ENCODE peak calls at places on chromosomes 2 and 18, in five cellular contexts. One of them, this sample, is unnamed.

GRCh38 chr18:77068321-77068841 is 64.2 kb downstream of the MBP start:
- DNase-seq in right cardiac atrium: no peak
- DNase-seq in spleen: peak; percentile 80
- DNase-seq in OCI-LY7: no peak
- DNase-seq in pancreas: no peak
- DNase-seq in this sample: no peak

GRCh38 chr2:211174631-211175030 is 618.2 kb downstream of the CPS1 start:
- DNase-seq in right cardiac atrium: no peak
- DNase-seq in spleen: no peak
- DNase-seq in OCI-LY7: no peak
- DNase-seq in pancreas: no peak
- DNase-seq in this sample: no peak

GRCh38 chr2:162198239-162198638 is 45.0 kb downstream of the FAP start:
- DNase-seq in right cardiac atrium: no peak
- DNase-seq in spleen: no peak
- DNase-seq in OCI-LY7: no peak
- DNase-seq in pancreas: no peak
- DNase-seq in this sample: no peak

GRCh38 chr2:199348871-199349270 is 108.9 kb downstream of the SATB2 start:
- DNase-seq in right cardiac atrium: no peak
- DNase-seq in spleen: no peak
- DNase-seq in OCI-LY7: no peak
- DNase-seq in pancreas: no peak
- DNase-seq in this sample: no peak

GRCh38 chr18:55748227-55748738 is 160.3 kb upstream of the TCF4 start:
- DNase-seq in right cardiac atrium: no peak
- DNase-seq in spleen: no peak
- DNase-seq in OCI-LY7: no peak
- DNase-seq in pancreas: no peak
- DNase-seq in this sample: no peak

GRCh38 chr2:127541849-127542630 is 6.6 kb downstream of the MYO7B start:
- DNase-seq in right cardiac atrium: peak; percentile 61
- DNase-seq in spleen: no peak
- DNase-seq in OCI-LY7: no peak
- DNase-seq in pancreas: no peak
- DNase-seq in this sample: no peak

GRCh38 chr2:21411796-21412195 is 288.0 kb downstream of the TDRD15 start:
- DNase-seq in right cardiac atrium: no peak
- DNase-seq in spleen: no peak
- DNase-seq in OCI-LY7: no peak
- DNase-seq in pancreas: no peak
- DNase-seq in this sample: no peak

GRCh38 chr2:26455037-26455800 is 22.7 kb downstream of the OTOF start:
- DNase-seq in right cardiac atrium: no peak
- DNase-seq in spleen: peak; percentile 78
- DNase-seq in OCI-LY7: no peak
- DNase-seq in pancreas: no peak
- DNase-seq in this sample: peak; percentile 82

GRCh38 chr18:8830067-8831060 is 125.0 kb downstream of the MTCL1 start:
- DNase-seq in right cardiac atrium: no peak
- DNase-seq in spleen: no peak
- DNase-seq in OCI-LY7: no peak
- DNase-seq in pancreas: no peak
- DNase-seq in this sample: no peak

GRCh38 chr18:7778181-7778580 is 211.1 kb downstream of the PTPRM start:
- DNase-seq in right cardiac atrium: no peak
- DNase-seq in spleen: no peak
- DNase-seq in OCI-LY7: no peak
- DNase-seq in pancreas: no peak
- DNase-seq in this sample: no peak

GRCh38 chr2:174575124-174575776 is 22.4 kb downstream of the WIPF1 start:
- DNase-seq in right cardiac atrium: no peak
- DNase-seq in spleen: no peak
- DNase-seq in OCI-LY7: no peak
- DNase-seq in pancreas: no peak
- DNase-seq in this sample: no peak

GRCh38 chr18:49025767-49026500 is 75.2 kb upstream of the SMAD7 start:
- DNase-seq in right cardiac atrium: no peak
- DNase-seq in spleen: peak; percentile 54
- DNase-seq in OCI-LY7: no peak
- DNase-seq in pancreas: no peak
- DNase-seq in this sample: peak; percentile 72

GRCh38 chr2:50480507-50480906 is 551.4 kb downstream of the NRXN1 start:
- DNase-seq in right cardiac atrium: no peak
- DNase-seq in spleen: no peak
- DNase-seq in OCI-LY7: peak; percentile 71
- DNase-seq in pancreas: no peak
- DNase-seq in this sample: no peak

GRCh38 chr2:175600024-175600831 is 401.8 kb downstream of the LNPK start:
- DNase-seq in right cardiac atrium: peak; percentile 24
- DNase-seq in spleen: no peak
- DNase-seq in OCI-LY7: no peak
- DNase-seq in pancreas: peak; percentile 5
- DNase-seq in this sample: no peak

GRCh38 chr18:22489694-22490093 is 72.0 kb upstream of the CTAGE1 start:
- DNase-seq in right cardiac atrium: no peak
- DNase-seq in spleen: no peak
- DNase-seq in OCI-LY7: no peak
- DNase-seq in pancreas: peak; percentile 48
- DNase-seq in this sample: no peak

GRCh38 chr18:74440808-74441427 is 16.2 kb downstream of the DIPK1C start:
- DNase-seq in right cardiac atrium: no peak
- DNase-seq in spleen: no peak
- DNase-seq in OCI-LY7: no peak
- DNase-seq in pancreas: no peak
- DNase-seq in this sample: no peak

GRCh38 chr18:79400091-79400590 is 4.4 kb downstream of the NFATC1 start:
- DNase-seq in right cardiac atrium: peak; percentile 80
- DNase-seq in spleen: peak; percentile 93
- DNase-seq in OCI-LY7: peak; percentile 70
- DNase-seq in pancreas: peak; percentile 43
- DNase-seq in this sample: no peak

GRCh38 chr2:232576995-232577394 is 26.5 kb downstream of the EIF4E2 start:
- DNase-seq in right cardiac atrium: no peak
- DNase-seq in spleen: no peak
- DNase-seq in OCI-LY7: no peak
- DNase-seq in pancreas: no peak
- DNase-seq in this sample: no peak

GRCh38 chr18:2994603-2995432 is 18.1 kb downstream of the LPIN2 start:
- DNase-seq in right cardiac atrium: peak; percentile 46
- DNase-seq in spleen: peak; percentile 88
- DNase-seq in OCI-LY7: peak; percentile 69
- DNase-seq in pancreas: no peak
- DNase-seq in this sample: no peak

GRCh38 chr2:77767388-77768076 is 245.4 kb upstream of the LRRTM4 start:
- DNase-seq in right cardiac atrium: no peak
- DNase-seq in spleen: no peak
- DNase-seq in OCI-LY7: no peak
- DNase-seq in pancreas: no peak
- DNase-seq in this sample: no peak

GRCh38 chr2:181916726-181917377 is 25.3 kb downstream of the ITPRID2 start:
- DNase-seq in right cardiac atrium: no peak
- DNase-seq in spleen: no peak
- DNase-seq in OCI-LY7: no peak
- DNase-seq in pancreas: no peak
- DNase-seq in this sample: no peak

GRCh38 chr2:45170191-45170975 is 161.1 kb upstream of the SIX2 start:
- DNase-seq in right cardiac atrium: no peak
- DNase-seq in spleen: no peak
- DNase-seq in OCI-LY7: no peak
- DNase-seq in pancreas: no peak
- DNase-seq in this sample: no peak

GRCh38 chr2:75560768-75561565 is at the start of gene EVA1A:
- DNase-seq in right cardiac atrium: no peak
- DNase-seq in spleen: no peak
- DNase-seq in OCI-LY7: no peak
- DNase-seq in pancreas: peak; percentile 89
- DNase-seq in this sample: peak; percentile 84

GRCh38 chr2:198004921-198005829 is 200.8 kb downstream of the PLCL1 start:
- DNase-seq in right cardiac atrium: no peak
- DNase-seq in spleen: no peak
- DNase-seq in OCI-LY7: no peak
- DNase-seq in pancreas: no peak
- DNase-seq in this sample: no peak

GRCh38 chr18:4510709-4511108 is 55.6 kb upstream of the DLGAP1 start:
- DNase-seq in right cardiac atrium: no peak
- DNase-seq in spleen: no peak
- DNase-seq in OCI-LY7: peak; percentile 4
- DNase-seq in pancreas: no peak
- DNase-seq in this sample: peak; percentile 98

GRCh38 chr18:433297-433696 is 67.2 kb downstream of the COLEC12 start:
- DNase-seq in right cardiac atrium: no peak
- DNase-seq in spleen: no peak
- DNase-seq in OCI-LY7: no peak
- DNase-seq in pancreas: no peak
- DNase-seq in this sample: no peak

GRCh38 chr18:55206941-55207340 is 247.7 kb upstream of the CCDC68 start:
- DNase-seq in right cardiac atrium: no peak
- DNase-seq in spleen: no peak
- DNase-seq in OCI-LY7: no peak
- DNase-seq in pancreas: no peak
- DNase-seq in this sample: no peak

GRCh38 chr2:69169990-69170389 is 157.0 kb downstream of the ANTXR1 start:
- DNase-seq in right cardiac atrium: no peak
- DNase-seq in spleen: no peak
- DNase-seq in OCI-LY7: no peak
- DNase-seq in pancreas: peak; percentile 9
- DNase-seq in this sample: no peak

GRCh38 chr2:176637134-176637496 is 367.9 kb downstream of the MTX2 start:
- DNase-seq in right cardiac atrium: no peak
- DNase-seq in spleen: no peak
- DNase-seq in OCI-LY7: no peak
- DNase-seq in pancreas: no peak
- DNase-seq in this sample: no peak

GRCh38 chr2:151999058-151999457 is 99.8 kb downstream of the CACNB4 start:
- DNase-seq in right cardiac atrium: peak; percentile 24
- DNase-seq in spleen: no peak
- DNase-seq in OCI-LY7: peak; percentile 59
- DNase-seq in pancreas: peak; percentile 19
- DNase-seq in this sample: no peak

GRCh38 chr2:154195644-154196221 is 324.0 kb downstream of the GALNT13 start:
- DNase-seq in right cardiac atrium: no peak
- DNase-seq in spleen: no peak
- DNase-seq in OCI-LY7: no peak
- DNase-seq in pancreas: no peak
- DNase-seq in this sample: no peak

GRCh38 chr18:44195394-44196140 is 485.1 kb upstream of the SETBP1 start:
- DNase-seq in right cardiac atrium: no peak
- DNase-seq in spleen: no peak
- DNase-seq in OCI-LY7: no peak
- DNase-seq in pancreas: no peak
- DNase-seq in this sample: no peak

GRCh38 chr2:231666171-231667095 is 41.9 kb upstream of the PTMA start:
- DNase-seq in right cardiac atrium: peak; percentile 96
- DNase-seq in spleen: peak; percentile 95
- DNase-seq in OCI-LY7: peak; percentile 68
- DNase-seq in pancreas: peak; percentile 97
- DNase-seq in this sample: peak; percentile 95

GRCh38 chr2:30385327-30385726 is 61.7 kb upstream of the LCLAT1 start:
- DNase-seq in right cardiac atrium: no peak
- DNase-seq in spleen: no peak
- DNase-seq in OCI-LY7: no peak
- DNase-seq in pancreas: no peak
- DNase-seq in this sample: no peak

DNA sequence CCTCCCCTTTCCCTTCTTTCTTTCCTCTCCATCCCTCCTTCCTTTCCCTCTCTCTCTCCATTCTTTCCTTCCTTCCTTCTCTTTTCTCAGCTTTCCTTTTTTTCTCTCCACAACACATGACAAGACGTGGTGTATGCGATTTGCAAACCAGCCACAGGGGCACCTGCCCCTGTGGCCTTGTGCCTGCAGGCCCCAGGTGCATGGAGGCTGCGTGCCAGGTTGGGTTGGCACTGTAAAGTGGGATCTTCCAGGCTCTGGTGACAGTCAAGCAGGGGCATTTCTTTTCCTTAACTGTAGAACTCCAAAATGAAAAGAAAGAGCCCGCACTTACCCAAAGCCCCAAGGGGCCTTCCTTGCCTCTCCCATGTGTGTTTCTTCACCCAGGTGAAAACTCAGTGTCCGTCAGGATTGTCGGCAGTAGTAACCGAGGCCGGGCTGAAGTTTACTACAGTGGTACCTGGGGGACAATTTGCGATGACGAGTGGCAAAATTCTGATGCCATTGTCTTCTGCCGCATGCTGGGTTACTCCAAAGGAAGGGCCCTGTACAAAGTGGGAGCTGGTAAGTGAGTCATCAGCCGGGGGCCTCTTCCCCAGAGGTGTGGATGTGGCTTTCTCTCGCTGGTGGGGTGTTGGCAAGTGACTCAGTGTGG is 50.9 kb downstream of the MARCO start:
- DNase-seq in right cardiac atrium: no peak
- DNase-seq in spleen: no peak
- DNase-seq in OCI-LY7: no peak
- DNase-seq in pancreas: no peak
- DNase-seq in this sample: no peak
- H3K9me3 ChIP-seq in right cardiac atrium: no peaks in the 10 kb centered on the region
- H3K9me3 ChIP-seq in spleen: no peaks in the 10 kb centered on the region
- H3K9me3 ChIP-seq in OCI-LY7: no peaks in the 10 kb centered on the region
- H3K9me3 ChIP-seq in pancreas: no peaks in the 10 kb centered on the region
- H3K9me3 ChIP-seq in this sample: no peaks in the 10 kb centered on the region

DNA sequence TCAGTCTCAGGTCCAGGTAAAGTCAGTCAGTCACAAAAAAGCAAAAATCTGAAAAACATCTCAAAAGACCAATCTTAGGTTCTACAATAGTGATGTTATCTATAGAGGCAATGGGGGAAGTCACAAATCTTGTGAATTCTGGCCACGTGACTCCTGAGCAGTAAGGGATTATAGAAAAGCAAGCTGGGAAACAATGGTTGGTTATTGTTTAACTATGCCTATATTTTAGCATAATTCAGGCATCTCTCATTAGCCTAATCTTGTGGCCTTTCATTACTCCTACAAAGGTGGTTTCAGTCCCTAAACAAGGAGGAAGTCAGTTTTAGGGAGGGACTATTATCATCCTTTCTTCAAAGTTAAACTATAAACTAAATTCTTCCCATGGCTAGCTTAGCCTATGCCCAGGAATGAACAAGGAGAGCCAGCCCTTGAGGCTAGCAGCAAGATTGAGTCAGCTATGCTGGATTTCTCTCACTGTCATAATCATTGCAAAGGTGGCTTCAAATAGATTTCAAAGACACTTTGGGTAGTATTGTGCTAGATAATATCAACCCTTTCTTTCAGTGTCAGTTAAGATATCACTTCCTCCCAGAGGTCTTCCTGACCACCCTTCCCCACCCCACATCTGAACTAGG is 56.4 kb upstream of the ITGA6 start:
- DNase-seq in right cardiac atrium: no peak
- DNase-seq in spleen: no peak
- DNase-seq in OCI-LY7: no peak
- DNase-seq in pancreas: no peak
- DNase-seq in this sample: no peak
- H3K27ac ChIP-seq in right cardiac atrium: no peak overlapping the region
- H3K27ac ChIP-seq in spleen: no peak overlapping the region
- H3K27ac ChIP-seq in OCI-LY7: no peak overlapping the region
- H3K27ac ChIP-seq in pancreas: no peak overlapping the region
- H3K27ac ChIP-seq in this sample: no peak overlapping the region

GRCh38 chr18:52791321-52791720 is 451.3 kb downstream of the DCC start:
- DNase-seq in right cardiac atrium: no peak
- DNase-seq in spleen: no peak
- DNase-seq in OCI-LY7: no peak
- DNase-seq in pancreas: no peak
- DNase-seq in this sample: no peak
- H3K9me3 ChIP-seq in right cardiac atrium: no peaks in the 10 kb centered on the region
- H3K9me3 ChIP-seq in spleen: peaks cover 48% of the 10 kb centered on the region
- H3K9me3 ChIP-seq in OCI-LY7: no peaks in the 10 kb centered on the region
- H3K9me3 ChIP-seq in pancreas: no peaks in the 10 kb centered on the region
- H3K9me3 ChIP-seq in this sample: peaks cover 8% of the 10 kb centered on the region

GRCh38 chr2:96264086-96264485 is 1.7 kb downstream of the TMEM127 start:
- DNase-seq in right cardiac atrium: no peak
- DNase-seq in spleen: no peak
- DNase-seq in OCI-LY7: no peak
- DNase-seq in pancreas: no peak
- DNase-seq in this sample: no peak
- H3K27ac ChIP-seq in right cardiac atrium: peak overlapping the region; percentile 91
- H3K27ac ChIP-seq in spleen: peak overlapping the region; percentile 49
- H3K27ac ChIP-seq in OCI-LY7: peak overlapping the region; percentile 62
- H3K27ac ChIP-seq in pancreas: no peak overlapping the region
- H3K27ac ChIP-seq in this sample: peak overlapping the region; percentile 12

This sample was measured in vagina.